ENCODE peak calls at places on chromosomes 7 and 10, in seven cellular contexts. V is amygdala; N is stimulated activated CD4-positive, alpha-beta T cell treated with anti-CD3 and anti-CD28 coated beads, Interleukin-2, amount 100 ng/mL, for 24 hours; M is activated CD8-positive, alpha-beta memory T cell treated with anti-CD3 and anti-CD28 coated beads for 24 hours; J is NCI-H2081; G is NCI-H82; D is upper lobe of right lung. Y is an unnamed sample.

GRCh38 chr7:69418865-69419670 is 179.2 kb upstream of the AUTS2 start:
- DNase-seq in J (no peak), G (no peak), M (no peak), D (no peak), V (no peak), N (no peak), Y (no peak)

GRCh38 chr7:88835147-88835728 is 39.7 kb upstream of the TEX47 start:
- DNase-seq in V (no peak), D (no peak), G (peak), M (no peak), J (peak), N (no peak), Y (no peak)

GRCh38 chr10:124535731-124536495 is 74.3 kb downstream of the LHPP start:
- DNase-seq in M (no peak), N (no peak), V (peak), J (no peak), D (no peak), G (no peak), Y (no peak)

GRCh38 chr10:72702868-72703581 is 11.1 kb downstream of the MCU start:
- DNase-seq in G (peak), J (no peak), M (no peak), D (no peak), N (no peak), V (no peak), Y (no peak)

GRCh38 chr10:121406823-121407545 is 191.3 kb downstream of the FGFR2 start:
- DNase-seq in G (no peak), V (no peak), J (no peak), N (no peak), M (no peak), D (peak), Y (no peak)

GRCh38 chr7:82803411-82803810 is 359.3 kb downstream of the PCLO start:
- DNase-seq in M (no peak), J (no peak), N (no peak), D (no peak), G (no peak), V (no peak), Y (no peak)

GRCh38 chr7:105853931-105854419 is 22.4 kb downstream of the ATXN7L1 start:
- DNase-seq in G (peak), V (no peak), N (no peak), M (peak), J (no peak), D (no peak), Y (peak)

GRCh38 chr10:102673961-102674511 is 29.8 kb downstream of the TRIM8 start:
- DNase-seq in V (peak), J (peak), D (peak), N (peak), G (peak), M (peak), Y (peak)

GRCh38 chr7:22574756-22575517 is 74.9 kb upstream of the STEAP1B start:
- DNase-seq in N (no peak), V (no peak), G (no peak), J (no peak), M (no peak), D (no peak), Y (no peak)

GRCh38 chr10:46528171-46528671 is 28.2 kb downstream of the GPRIN2 start:
- DNase-seq in D (peak), G (no peak), V (no peak), N (no peak), J (no peak), M (no peak), Y (peak)

GRCh38 chr10:129893690-129894089 is 70.4 kb downstream of the EBF3 start:
- DNase-seq in D (no peak), G (peak), N (no peak), V (no peak), J (no peak), M (no peak), Y (no peak)